ENCODE peak calls at places on chromosomes 2 and 18, in five cellular contexts. I is neuronal stem cell, Z is mesenchymal stem cell, K is IMR-90, G is H1. F is an unnamed sample.

GRCh38 chr18:29841631-29842030 is 1200.9 kb downstream of the DSC3 start:
- DNase-seq in Z (no peak), K (no peak), G (no peak), I (no peak), F (no peak)

GRCh38 chr2:237180225-237180624 is 94.5 kb downstream of the COPS8 start:
- DNase-seq in G (no peak), K (no peak), I (no peak), Z (no peak), F (no peak)

GRCh38 chr2:167240671-167241070 is 352.4 kb downstream of the XIRP2 start:
- DNase-seq in Z (no peak), K (peak; percentile 38), G (no peak), I (no peak), F (no peak)

GRCh38 chr2:54545700-54546450 is 89.7 kb downstream of the SPTBN1 start:
- DNase-seq in G (no peak), I (no peak), Z (peak; percentile 79), K (peak; percentile 67), F (no peak)

GRCh38 chr2:102013200-102014040 is 21.7 kb downstream of the IL1R2 start:
- DNase-seq in K (no peak), I (no peak), Z (no peak), G (no peak), F (no peak)

GRCh38 chr2:83633435-83633834 is 825.6 kb downstream of the SUCLG1 start:
- DNase-seq in G (no peak), I (no peak), Z (no peak), K (no peak), F (no peak)

GRCh38 chr2:206982360-206982759 is 43.0 kb downstream of the CPO start:
- DNase-seq in K (no peak), I (no peak), Z (no peak), G (no peak), F (no peak)

GRCh38 chr2:57490746-57491145 is 555.9 kb upstream of the VRK2 start:
- DNase-seq in Z (no peak), G (no peak), I (no peak), K (no peak), F (no peak)

GRCh38 chr2:160694631-160695030 is 201.0 kb upstream of the RBMS1 start:
- DNase-seq in I (no peak), K (peak; percentile 4), Z (no peak), G (no peak), F (no peak)

DNA sequence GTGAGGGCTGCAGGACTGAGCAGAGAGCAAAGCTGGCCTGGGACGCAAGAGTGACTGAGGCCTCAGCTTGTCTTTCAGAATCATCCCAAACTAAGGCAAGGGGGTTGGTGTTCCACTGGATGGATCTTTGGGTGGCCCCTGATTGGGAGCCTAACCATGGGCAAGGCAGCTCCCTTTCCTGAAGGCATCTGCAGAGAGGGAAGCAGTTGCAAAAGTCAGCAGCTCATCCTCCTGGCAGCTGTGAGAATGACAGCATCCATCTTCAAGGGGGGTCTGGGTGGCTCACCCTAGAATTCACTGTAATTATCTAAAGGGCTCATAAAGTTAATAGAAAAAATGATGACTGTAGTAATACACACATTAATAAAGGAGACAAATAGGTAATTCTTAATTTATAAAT is 46.5 kb upstream of the RAB31 start:
- DNase-seq in K (peak; percentile 40), G (no peak), Z (peak; percentile 35), I (no peak), F (peak; percentile 61)
- H2BK15ac ChIP-seq in K (no peak overlapping the region), G (no peak overlapping the region), Z (peak overlapping the region; percentile 74), I (no peak overlapping the region), F (no peak overlapping the region)

DNA sequence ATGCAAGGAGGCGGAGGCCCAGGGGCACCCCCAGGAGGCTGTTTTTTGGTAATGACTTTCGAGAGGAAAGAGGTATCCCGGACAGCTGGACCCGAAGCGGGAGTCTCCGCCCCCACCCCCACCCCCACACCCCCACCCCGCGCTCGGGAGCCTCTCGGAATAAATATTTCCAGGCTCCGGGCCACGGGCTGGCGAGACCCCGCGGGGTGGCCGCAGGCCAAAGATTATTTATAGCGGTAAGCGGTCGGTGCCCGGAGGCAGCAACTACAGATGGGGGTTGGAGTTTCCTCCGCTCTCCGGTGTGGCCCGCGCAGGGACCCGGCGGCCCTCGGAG is 3.3 kb downstream of the CYP26B1 start:
- DNase-seq in G (no peak), I (no peak), K (no peak), Z (no peak), F (no peak)
- H3K4me3 ChIP-seq in G (peak overlapping the region; percentile 68), I (peak overlapping the region; percentile 69), K (no peak overlapping the region), Z (peak overlapping the region; percentile 12), F (peak overlapping the region; percentile 36)

DNA sequence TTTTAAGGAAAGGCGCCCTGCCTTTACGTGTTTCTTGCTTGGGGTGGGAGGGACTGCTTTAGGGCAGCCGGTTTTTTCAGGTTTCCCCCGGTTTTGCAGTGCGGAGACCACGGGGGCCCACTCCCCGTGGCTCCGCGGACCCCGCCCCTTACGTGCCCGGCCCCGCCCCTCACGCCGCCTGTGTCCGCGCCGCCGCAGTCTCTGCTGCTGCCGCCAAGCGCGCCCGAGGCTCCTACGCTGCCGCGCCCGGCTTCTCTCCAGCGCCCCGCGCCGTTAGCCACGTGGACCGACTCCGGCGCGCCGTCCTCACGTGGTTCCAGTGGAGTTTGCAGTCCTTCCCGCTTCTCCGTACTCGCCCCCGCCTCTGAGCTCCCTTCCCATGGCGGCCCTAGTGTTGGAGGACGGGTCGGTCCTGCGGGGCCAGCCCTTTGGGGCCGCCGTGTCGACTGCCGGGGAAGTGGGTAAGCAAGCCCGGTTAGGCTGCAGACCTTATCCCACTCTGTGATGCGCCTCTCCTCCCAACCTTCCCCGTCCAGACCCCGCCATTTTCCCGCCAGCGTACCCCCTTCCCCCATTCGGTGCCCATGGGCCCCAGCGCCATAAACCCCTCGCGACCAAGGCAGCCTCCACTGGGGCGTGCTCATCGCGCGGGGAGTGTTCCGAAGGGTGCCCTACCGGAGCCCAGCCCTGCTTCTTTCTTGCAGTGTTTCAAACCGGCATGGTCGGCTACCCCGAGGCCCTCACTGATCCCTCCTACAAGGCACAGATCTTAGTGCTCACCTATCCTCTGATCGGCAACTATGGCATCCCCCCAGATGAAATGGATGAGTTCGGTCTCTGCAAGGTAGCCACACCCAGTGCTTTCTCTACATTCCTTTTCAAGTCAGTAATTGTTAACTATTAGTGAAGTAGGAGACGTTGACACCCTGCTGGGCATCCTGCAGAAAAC is at the start of gene CAD:
- DNase-seq in Z (peak; percentile 87), I (peak; percentile 83), G (peak; percentile 73), K (peak; percentile 75), F (peak; percentile 95)
- H2BK15ac ChIP-seq in Z (peak within 1 kb of the TSS; percentile 57), I (no peak within 1 kb of the TSS), G (no peak within 1 kb of the TSS), K (no peak within 1 kb of the TSS), F (no peak within 1 kb of the TSS)

GRCh38 chr2:240569998-240570530 is 1.8 kb downstream of the RNPEPL1 start:
- DNase-seq in K (no peak), Z (no peak), I (no peak), G (no peak), F (no peak)
- H3K4me3 ChIP-seq in K (no peak overlapping the region), Z (no peak overlapping the region), I (no peak overlapping the region), G (no peak overlapping the region), F (no peak overlapping the region)

DNA sequence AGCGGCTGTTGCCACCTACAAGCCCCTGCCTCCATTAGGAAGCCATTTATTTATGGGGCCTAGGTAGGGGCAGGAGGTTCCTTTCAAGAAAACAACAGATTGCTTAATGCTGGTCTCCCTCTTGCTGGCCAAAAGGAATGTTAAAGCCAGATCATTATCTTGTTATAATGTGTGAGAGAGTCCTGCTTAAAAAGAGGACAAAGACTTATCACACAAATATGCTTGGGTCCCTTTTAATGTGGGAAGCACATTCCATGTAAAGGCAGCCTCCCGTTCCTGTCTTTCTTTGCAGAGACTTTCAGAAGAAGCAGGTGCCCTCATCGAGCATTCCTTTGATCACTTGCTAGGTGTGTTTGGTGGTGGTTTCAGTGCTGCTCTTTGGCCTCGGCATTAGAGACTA is 76.4 kb downstream of the AGAP1 start:
- DNase-seq in Z (peak; percentile 38), K (no peak), I (no peak), G (no peak), F (peak; percentile 79)
- H2BK15ac ChIP-seq in Z (no peak overlapping the region), K (no peak overlapping the region), I (no peak overlapping the region), G (no peak overlapping the region), F (no peak overlapping the region)

DNA sequence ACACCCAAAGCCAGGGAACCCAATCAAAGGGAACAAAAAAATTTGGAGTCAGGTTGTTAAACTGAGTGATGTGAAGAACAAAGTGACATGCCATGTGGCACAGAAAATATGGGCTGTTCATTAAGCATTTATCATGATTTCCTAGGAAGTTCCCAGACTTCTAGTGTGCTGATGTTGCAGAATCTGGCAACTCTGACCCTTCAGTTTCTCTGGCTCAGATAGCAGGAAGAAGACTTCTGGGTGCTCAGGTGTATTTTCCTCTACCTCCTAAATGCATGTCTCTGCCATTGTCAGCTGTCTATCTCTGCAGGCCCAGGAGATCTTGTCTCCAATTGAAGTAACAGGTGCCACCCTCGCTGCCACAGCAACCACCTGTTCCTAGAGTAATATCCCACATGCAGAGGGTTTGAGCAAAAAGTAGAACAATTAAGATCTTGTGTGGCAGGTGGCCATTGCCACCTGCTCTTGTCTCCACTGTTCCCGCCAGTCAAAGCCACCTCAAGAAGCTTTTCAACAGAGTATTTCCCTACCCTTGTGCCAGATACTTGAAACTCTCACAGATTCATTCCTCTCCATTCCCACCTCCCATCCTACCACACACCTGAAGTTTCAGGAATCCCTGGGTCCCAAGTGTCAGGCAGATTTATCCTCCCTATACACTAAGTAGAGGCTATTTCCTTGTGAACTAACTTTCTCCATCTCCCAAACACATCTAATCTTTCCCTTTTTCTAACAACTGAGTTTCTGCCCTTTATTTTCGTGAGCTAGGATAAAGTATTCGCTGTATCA is 533.7 kb upstream of the CHAC2 start:
- DNase-seq in G (no peak), Z (no peak), K (no peak), I (no peak), F (no peak)
- H3K4me3 ChIP-seq in G (no peak overlapping the region), Z (no peak overlapping the region), K (no peak overlapping the region), I (no peak overlapping the region), F (no peak overlapping the region)

F was measured in mesendoderm.